ENCODE peak calls at places on chromosomes 6 and 20, in eight cellular contexts. O, X, C, G, W, P, Z and N are unnamed samples.
A peak's percentile ranks its signal among the peaks of the same experiment; 100 is the strongest.

GRCh38 chr6:169273511-169273910 is 19.9 kb upstream of the THBS2 start:
- DNase-seq in O (no peak), X (no peak), C (no peak), G (no peak), W (no peak), P (no peak), Z (no peak), N (no peak)

GRCh38 chr6:39083111-39083702 is 31.8 kb downstream of the SAYSD1 start:
- DNase-seq in O (no peak), X (no peak), C (no peak), G (no peak), W (peak; percentile 53), P (no peak), Z (peak; percentile 90), N (no peak)

GRCh38 chr6:107489636-107490567 is at the start of gene SOBP:
- DNase-seq in O (peak; percentile 43), X (peak; percentile 76), C (peak; percentile 18), G (no peak), W (peak; percentile 75), P (peak; percentile 84), Z (no peak), N (peak; percentile 51)

GRCh38 chr20:1241456-1241855 is 15.6 kb downstream of the RAD21L1 start:
- DNase-seq in O (no peak), X (no peak), C (no peak), G (no peak), W (no peak), P (no peak), Z (no peak), N (no peak)

GRCh38 chr6:127954082-127954481 is 53.2 kb upstream of the THEMIS start:
- DNase-seq in O (no peak), X (no peak), C (no peak), G (no peak), W (no peak), P (no peak), Z (no peak), N (no peak)

GRCh38 chr20:45892828-45893500 is 1.8 kb downstream of the CTSA start:
- DNase-seq in O (no peak), X (no peak), C (no peak), G (no peak), W (no peak), P (no peak), Z (no peak), N (no peak)

GRCh38 chr20:63957690-63958441 is 1.6 kb upstream of the UCKL1 start:
- DNase-seq in O (no peak), X (peak; percentile 63), C (no peak), G (no peak), W (peak; percentile 73), P (peak; percentile 81), Z (peak; percentile 88), N (peak; percentile 65)

GRCh38 chr6:124683507-124683906 is 278.7 kb upstream of the RNF217 start:
- DNase-seq in O (no peak), X (no peak), C (no peak), G (no peak), W (no peak), P (peak; percentile 43), Z (no peak), N (no peak)

GRCh38 chr20:62258499-62259293 is 20.4 kb downstream of the OSBPL2 start:
- DNase-seq in O (peak; percentile 88), X (peak; percentile 61), C (no peak), G (peak; percentile 77), W (no peak), P (no peak), Z (no peak), N (peak; percentile 87)

GRCh38 chr6:166586424-166587156 is at the start of gene RAMACL:
- DNase-seq in O (no peak), X (no peak), C (peak; percentile 8), G (no peak), W (peak; percentile 62), P (no peak), Z (no peak), N (no peak)

GRCh38 chr6:152984387-152984872 is 1.6 kb upstream of the FBXO5 start:
- DNase-seq in O (no peak), X (no peak), C (no peak), G (no peak), W (no peak), P (peak; percentile 19), Z (no peak), N (no peak)

GRCh38 chr6:106579281-106579680 is 50.0 kb downstream of the RTN4IP1 start:
- DNase-seq in O (no peak), X (no peak), C (no peak), G (no peak), W (no peak), P (no peak), Z (no peak), N (no peak)

GRCh38 chr6:7138921-7139358 is 31.2 kb downstream of the RREB1 start:
- DNase-seq in O (no peak), X (no peak), C (no peak), G (no peak), W (no peak), P (peak; percentile 68), Z (peak; percentile 99), N (no peak)

GRCh38 chr6:10621227-10621626 is 73.2 kb downstream of the C6orf52 start:
- DNase-seq in O (no peak), X (no peak), C (no peak), G (no peak), W (no peak), P (peak; percentile 17), Z (peak; percentile 43), N (no peak)

GRCh38 chr6:49890988-49891387 is 24.7 kb upstream of the CRISP1 start:
- DNase-seq in O (no peak), X (no peak), C (no peak), G (no peak), W (no peak), P (no peak), Z (no peak), N (no peak)

GRCh38 chr6:106461084-106461483 is 100.6 kb downstream of the CRYBG1 start:
- DNase-seq in O (no peak), X (no peak), C (no peak), G (no peak), W (no peak), P (no peak), Z (no peak), N (no peak)

GRCh38 chr6:114157848-114158247 is 185.0 kb downstream of the HS3ST5 start:
- DNase-seq in O (no peak), X (no peak), C (no peak), G (no peak), W (no peak), P (no peak), Z (no peak), N (no peak)

GRCh38 chr6:16781348-16782169 is 20.3 kb upstream of the ATXN1 start:
- DNase-seq in O (no peak), X (no peak), C (no peak), G (no peak), W (no peak), P (no peak), Z (no peak), N (no peak)